ENCODE peak calls at places on chromosomes 13 and 19, in five cellular contexts. One of them, this sample, is unnamed.

GRCh38 chr19:5961969-5962945 is 15.7 kb downstream of the RANBP3 start:
- DNase-seq in MV-4-11: peak
- DNase-seq in dorsolateral prefrontal cortex: no peak
- DNase-seq in omental fat pad: no peak
- DNase-seq in CD8-positive, alpha-beta memory T cell: peak
- DNase-seq in this sample: no peak

GRCh38 chr19:58568731-58569130 is 4.4 kb downstream of the MZF1 start:
- DNase-seq in MV-4-11: no peak
- DNase-seq in omental fat pad: no peak
- DNase-seq in CD8-positive, alpha-beta memory T cell: no peak
- DNase-seq in dorsolateral prefrontal cortex: peak
- DNase-seq in this sample: no peak

GRCh38 chr13:102333320-102334181 is 68.3 kb downstream of the FGF14 start:
- DNase-seq in omental fat pad: no peak
- DNase-seq in MV-4-11: no peak
- DNase-seq in dorsolateral prefrontal cortex: no peak
- DNase-seq in CD8-positive, alpha-beta memory T cell: no peak
- DNase-seq in this sample: no peak

GRCh38 chr13:24220086-24220703 is 59.7 kb downstream of the SPATA13 start:
- DNase-seq in MV-4-11: peak
- DNase-seq in omental fat pad: no peak
- DNase-seq in dorsolateral prefrontal cortex: no peak
- DNase-seq in CD8-positive, alpha-beta memory T cell: peak
- DNase-seq in this sample: peak

GRCh38 chr13:114100446-114101320 is 31.7 kb downstream of the RASA3 start:
- DNase-seq in CD8-positive, alpha-beta memory T cell: no peak
- DNase-seq in dorsolateral prefrontal cortex: peak
- DNase-seq in omental fat pad: peak
- DNase-seq in MV-4-11: no peak
- DNase-seq in this sample: no peak

GRCh38 chr13:113413178-113413897 is 40.0 kb downstream of the ADPRHL1 start:
- DNase-seq in CD8-positive, alpha-beta memory T cell: no peak
- DNase-seq in dorsolateral prefrontal cortex: no peak
- DNase-seq in omental fat pad: no peak
- DNase-seq in MV-4-11: no peak
- DNase-seq in this sample: no peak

GRCh38 chr13:34941835-34942731 is at the start of gene NBEA:
- DNase-seq in CD8-positive, alpha-beta memory T cell: peak
- DNase-seq in omental fat pad: peak
- DNase-seq in dorsolateral prefrontal cortex: peak
- DNase-seq in MV-4-11: no peak
- DNase-seq in this sample: peak

GRCh38 chr19:1101337-1101698 is 2.5 kb upstream of the GPX4 start:
- DNase-seq in dorsolateral prefrontal cortex: no peak
- DNase-seq in CD8-positive, alpha-beta memory T cell: no peak
- DNase-seq in omental fat pad: no peak
- DNase-seq in MV-4-11: peak
- DNase-seq in this sample: no peak

GRCh38 chr19:42311612-42312160 is 1.4 kb upstream of the TMEM145 start:
- DNase-seq in MV-4-11: peak
- DNase-seq in CD8-positive, alpha-beta memory T cell: no peak
- DNase-seq in omental fat pad: no peak
- DNase-seq in dorsolateral prefrontal cortex: no peak
- DNase-seq in this sample: no peak

GRCh38 chr13:50629497-50629896 is 214.0 kb downstream of the DLEU7 start:
- DNase-seq in dorsolateral prefrontal cortex: no peak
- DNase-seq in MV-4-11: no peak
- DNase-seq in CD8-positive, alpha-beta memory T cell: no peak
- DNase-seq in omental fat pad: no peak
- DNase-seq in this sample: no peak

GRCh38 chr13:87814444-87814843 is 143.3 kb downstream of the SLITRK5 start:
- DNase-seq in CD8-positive, alpha-beta memory T cell: no peak
- DNase-seq in MV-4-11: no peak
- DNase-seq in dorsolateral prefrontal cortex: no peak
- DNase-seq in omental fat pad: no peak
- DNase-seq in this sample: no peak

GRCh38 chr19:30070198-30070969 is 128.3 kb downstream of the URI1 start:
- DNase-seq in CD8-positive, alpha-beta memory T cell: no peak
- DNase-seq in omental fat pad: peak
- DNase-seq in MV-4-11: no peak
- DNase-seq in dorsolateral prefrontal cortex: no peak
- DNase-seq in this sample: no peak

GRCh38 chr19:47021536-47022139 is 2.0 kb downstream of the NPAS1 start:
- DNase-seq in CD8-positive, alpha-beta memory T cell: no peak
- DNase-seq in omental fat pad: no peak
- DNase-seq in MV-4-11: no peak
- DNase-seq in dorsolateral prefrontal cortex: no peak
- DNase-seq in this sample: peak

GRCh38 chr19:42048992-42049391 is 21.0 kb downstream of the GRIK5 start:
- DNase-seq in CD8-positive, alpha-beta memory T cell: no peak
- DNase-seq in dorsolateral prefrontal cortex: no peak
- DNase-seq in omental fat pad: no peak
- DNase-seq in MV-4-11: no peak
- DNase-seq in this sample: peak

GRCh38 chr19:10654610-10655456 is 687 bp downstream of the ILF3 start:
- DNase-seq in dorsolateral prefrontal cortex: no peak
- DNase-seq in CD8-positive, alpha-beta memory T cell: peak
- DNase-seq in MV-4-11: peak
- DNase-seq in omental fat pad: no peak
- DNase-seq in this sample: peak

GRCh38 chr13:26749285-26749684 is 11.3 kb downstream of the GPR12 start:
- DNase-seq in dorsolateral prefrontal cortex: no peak
- DNase-seq in CD8-positive, alpha-beta memory T cell: no peak
- DNase-seq in omental fat pad: no peak
- DNase-seq in MV-4-11: no peak
- DNase-seq in this sample: no peak

This sample was measured in M059J.